ENCODE peak calls at places on chromosomes 16 and 17, in seven cellular contexts. One of them, this sample, is unnamed.

GRCh38 chr16:57507414-57508083 is 21.3 kb upstream of the DOK4 start:
- DNase-seq in GM10248: no peak
- DNase-seq in GM12865: no peak
- DNase-seq in Calu3: no peak
- DNase-seq in neural crest cell: no peak
- DNase-seq in testis: no peak
- DNase-seq in left ventricle myocardium inferior: no peak
- DNase-seq in this sample: no peak

GRCh38 chr16:9099131-9099625 is 7.7 kb downstream of the HAPSTR1 start:
- DNase-seq in Calu3: no peak
- DNase-seq in GM12865: peak; percentile 68
- DNase-seq in left ventricle myocardium inferior: no peak
- DNase-seq in testis: no peak
- DNase-seq in GM10248: peak; percentile 35
- DNase-seq in neural crest cell: no peak
- DNase-seq in this sample: no peak

GRCh38 chr16:74607967-74608356 is 1.0 kb upstream of the GLG1 start:
- DNase-seq in neural crest cell: peak; percentile 3
- DNase-seq in GM12865: no peak
- DNase-seq in GM10248: no peak
- DNase-seq in testis: no peak
- DNase-seq in left ventricle myocardium inferior: no peak
- DNase-seq in Calu3: no peak
- DNase-seq in this sample: no peak

GRCh38 chr17:18356624-18357023 is 6.7 kb downstream of the SHMT1 start:
- DNase-seq in GM12865: no peak
- DNase-seq in neural crest cell: no peak
- DNase-seq in GM10248: no peak
- DNase-seq in testis: peak; percentile 23
- DNase-seq in left ventricle myocardium inferior: peak; percentile 21
- DNase-seq in Calu3: no peak
- DNase-seq in this sample: no peak

GRCh38 chr17:78784397-78784751 is 2.3 kb upstream of the CYTH1 start:
- DNase-seq in GM12865: no peak
- DNase-seq in Calu3: no peak
- DNase-seq in left ventricle myocardium inferior: no peak
- DNase-seq in GM10248: no peak
- DNase-seq in neural crest cell: no peak
- DNase-seq in testis: no peak
- DNase-seq in this sample: no peak

GRCh38 chr17:17127730-17128291 is 78.3 kb downstream of the PLD6 start:
- DNase-seq in left ventricle myocardium inferior: peak; percentile 8
- DNase-seq in testis: no peak
- DNase-seq in GM10248: no peak
- DNase-seq in GM12865: no peak
- DNase-seq in neural crest cell: no peak
- DNase-seq in Calu3: no peak
- DNase-seq in this sample: no peak

GRCh38 chr17:74565116-74565515 is 2.2 kb downstream of the CD300H start:
- DNase-seq in left ventricle myocardium inferior: no peak
- DNase-seq in Calu3: no peak
- DNase-seq in GM10248: no peak
- DNase-seq in neural crest cell: no peak
- DNase-seq in testis: no peak
- DNase-seq in GM12865: no peak
- DNase-seq in this sample: no peak

GRCh38 chr17:41814195-41814594 is 1.4 kb downstream of the FKBP10 start:
- DNase-seq in testis: no peak
- DNase-seq in GM12865: no peak
- DNase-seq in left ventricle myocardium inferior: no peak
- DNase-seq in neural crest cell: no peak
- DNase-seq in GM10248: no peak
- DNase-seq in Calu3: no peak
- DNase-seq in this sample: no peak

GRCh38 chr16:68490358-68490757 is 42.0 kb upstream of the SMPD3 start:
- DNase-seq in testis: no peak
- DNase-seq in Calu3: no peak
- DNase-seq in left ventricle myocardium inferior: no peak
- DNase-seq in neural crest cell: no peak
- DNase-seq in GM12865: no peak
- DNase-seq in GM10248: no peak
- DNase-seq in this sample: no peak

GRCh38 chr17:153851-154250 is 16.5 kb downstream of the SCGB1C2 start:
- DNase-seq in testis: no peak
- DNase-seq in GM10248: no peak
- DNase-seq in GM12865: no peak
- DNase-seq in neural crest cell: no peak
- DNase-seq in left ventricle myocardium inferior: no peak
- DNase-seq in Calu3: no peak
- DNase-seq in this sample: no peak

GRCh38 chr16:14658063-14658462 is 25.3 kb downstream of the BFAR start:
- DNase-seq in GM10248: peak; percentile 48
- DNase-seq in testis: no peak
- DNase-seq in Calu3: no peak
- DNase-seq in neural crest cell: no peak
- DNase-seq in GM12865: peak; percentile 69
- DNase-seq in left ventricle myocardium inferior: no peak
- DNase-seq in this sample: no peak

GRCh38 chr17:66647391-66647983 is 187.4 kb upstream of the CACNG5 start:
- DNase-seq in GM12865: no peak
- DNase-seq in GM10248: no peak
- DNase-seq in left ventricle myocardium inferior: no peak
- DNase-seq in neural crest cell: no peak
- DNase-seq in Calu3: no peak
- DNase-seq in testis: no peak
- DNase-seq in this sample: no peak

GRCh38 chr17:65434878-65435277 is 126.6 kb downstream of the AXIN2 start:
- DNase-seq in left ventricle myocardium inferior: no peak
- DNase-seq in Calu3: no peak
- DNase-seq in neural crest cell: no peak
- DNase-seq in testis: no peak
- DNase-seq in GM12865: no peak
- DNase-seq in GM10248: no peak
- DNase-seq in this sample: no peak

GRCh38 chr16:87657621-87658192 is 55.4 kb downstream of the JPH3 start:
- DNase-seq in neural crest cell: no peak
- DNase-seq in testis: peak; percentile 49
- DNase-seq in GM10248: no peak
- DNase-seq in GM12865: peak; percentile 42
- DNase-seq in left ventricle myocardium inferior: no peak
- DNase-seq in Calu3: peak; percentile 38
- DNase-seq in this sample: no peak

GRCh38 chr16:53948734-53949430 is 244.9 kb downstream of the FTO start:
- DNase-seq in GM12865: no peak
- DNase-seq in Calu3: no peak
- DNase-seq in neural crest cell: no peak
- DNase-seq in GM10248: no peak
- DNase-seq in left ventricle myocardium inferior: no peak
- DNase-seq in testis: no peak
- DNase-seq in this sample: no peak

GRCh38 chr17:12613566-12613965 is 52.1 kb upstream of the MYOCD start:
- DNase-seq in neural crest cell: no peak
- DNase-seq in GM12865: no peak
- DNase-seq in GM10248: no peak
- DNase-seq in left ventricle myocardium inferior: no peak
- DNase-seq in Calu3: no peak
- DNase-seq in testis: no peak
- DNase-seq in this sample: no peak

GRCh38 chr17:79365836-79366831 is 244.7 kb downstream of the RBFOX3 start:
- DNase-seq in left ventricle myocardium inferior: no peak
- DNase-seq in GM10248: no peak
- DNase-seq in testis: no peak
- DNase-seq in neural crest cell: no peak
- DNase-seq in Calu3: no peak
- DNase-seq in GM12865: no peak
- DNase-seq in this sample: peak; percentile 82

GRCh38 chr17:43871947-43872690 is 25.1 kb downstream of the CD300LG start:
- DNase-seq in Calu3: peak; percentile 66
- DNase-seq in GM10248: no peak
- DNase-seq in left ventricle myocardium inferior: no peak
- DNase-seq in testis: no peak
- DNase-seq in GM12865: no peak
- DNase-seq in neural crest cell: no peak
- DNase-seq in this sample: no peak

GRCh38 chr16:49881890-49882289 is 26.0 kb upstream of the ZNF423 start:
- DNase-seq in left ventricle myocardium inferior: no peak
- DNase-seq in GM12865: no peak
- DNase-seq in neural crest cell: no peak
- DNase-seq in GM10248: no peak
- DNase-seq in testis: no peak
- DNase-seq in Calu3: no peak
- DNase-seq in this sample: no peak

GRCh38 chr17:77769215-77769614 is 189.3 kb upstream of the TNRC6C start:
- DNase-seq in Calu3: no peak
- DNase-seq in left ventricle myocardium inferior: no peak
- DNase-seq in testis: no peak
- DNase-seq in GM10248: no peak
- DNase-seq in GM12865: no peak
- DNase-seq in neural crest cell: no peak
- DNase-seq in this sample: no peak

GRCh38 chr16:56041556-56042140 is 149.6 kb upstream of the GNAO1 start:
- DNase-seq in testis: peak; percentile 52
- DNase-seq in Calu3: peak; percentile 53
- DNase-seq in GM10248: peak; percentile 33
- DNase-seq in neural crest cell: no peak
- DNase-seq in left ventricle myocardium inferior: no peak
- DNase-seq in GM12865: peak; percentile 29
- DNase-seq in this sample: peak; percentile 45
- TF ChIP-seq CTCF in testis: no peak
- TF ChIP-seq CTCF in Calu3: peak; percentile 32
- TF ChIP-seq CTCF in GM10248: peak; percentile 46
- TF ChIP-seq CTCF in neural crest cell: peak; percentile 61
- TF ChIP-seq CTCF in left ventricle myocardium inferior: peak; percentile 68
- TF ChIP-seq CTCF in GM12865: peak; percentile 49
- TF ChIP-seq CTCF in this sample: peak; percentile 41

GRCh38 chr17:35715416-35715815 is 16.0 kb upstream of the RASL10B start:
- DNase-seq in GM10248: no peak
- DNase-seq in testis: no peak
- DNase-seq in neural crest cell: no peak
- DNase-seq in left ventricle myocardium inferior: no peak
- DNase-seq in Calu3: no peak
- DNase-seq in GM12865: no peak
- DNase-seq in this sample: no peak

GRCh38 chr17:35709874-35710273 is 21.6 kb upstream of the RASL10B start:
- DNase-seq in neural crest cell: no peak
- DNase-seq in left ventricle myocardium inferior: no peak
- DNase-seq in GM10248: no peak
- DNase-seq in Calu3: no peak
- DNase-seq in GM12865: no peak
- DNase-seq in testis: no peak
- DNase-seq in this sample: no peak

GRCh38 chr17:35716173-35716572 is 15.3 kb upstream of the RASL10B start:
- DNase-seq in GM12865: no peak
- DNase-seq in testis: no peak
- DNase-seq in left ventricle myocardium inferior: no peak
- DNase-seq in GM10248: no peak
- DNase-seq in neural crest cell: no peak
- DNase-seq in Calu3: no peak
- DNase-seq in this sample: no peak

GRCh38 chr17:35714988-35715387 is 16.5 kb upstream of the RASL10B start:
- DNase-seq in Calu3: no peak
- DNase-seq in testis: no peak
- DNase-seq in GM12865: no peak
- DNase-seq in left ventricle myocardium inferior: no peak
- DNase-seq in GM10248: no peak
- DNase-seq in neural crest cell: no peak
- DNase-seq in this sample: no peak

DNA sequence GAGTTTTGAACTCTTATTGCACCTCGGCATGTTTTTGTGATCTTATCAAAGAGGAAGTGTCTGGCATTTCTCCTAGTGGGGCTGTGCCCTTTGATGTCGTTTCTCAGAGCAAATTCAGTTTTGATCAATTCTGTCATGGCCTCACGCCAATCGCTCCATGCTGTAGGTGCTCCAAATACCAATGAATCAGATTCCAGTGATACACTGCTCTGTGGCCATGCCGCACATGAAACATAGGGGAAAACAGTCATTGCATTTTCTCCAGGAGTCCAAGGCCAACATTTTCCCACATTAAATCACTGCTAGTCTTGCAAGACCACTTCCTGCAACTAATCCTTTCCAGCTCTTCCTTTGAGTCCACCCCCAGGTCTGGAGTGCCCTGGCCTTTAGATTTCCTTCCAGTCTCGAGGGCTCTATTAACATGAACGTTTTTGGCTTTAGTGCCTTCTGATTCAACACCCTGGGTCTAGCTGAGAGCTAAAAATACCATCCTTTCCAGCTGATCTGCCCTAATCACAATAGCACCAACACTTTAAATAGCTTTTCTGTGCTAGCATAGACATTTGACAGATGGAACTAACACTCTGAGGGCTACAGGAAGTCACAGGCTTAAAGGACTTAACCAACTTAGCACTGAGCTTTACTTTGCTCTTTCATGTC is 18.2 kb upstream of the RASL10B start:
- DNase-seq in testis: no peak
- DNase-seq in GM10248: no peak
- DNase-seq in neural crest cell: no peak
- DNase-seq in Calu3: no peak
- DNase-seq in GM12865: no peak
- DNase-seq in left ventricle myocardium inferior: no peak
- DNase-seq in this sample: no peak
- TF ChIP-seq CTCF in testis: no peak
- TF ChIP-seq CTCF in GM10248: no peak
- TF ChIP-seq CTCF in neural crest cell: no peak
- TF ChIP-seq CTCF in Calu3: no peak
- TF ChIP-seq CTCF in GM12865: no peak
- TF ChIP-seq CTCF in left ventricle myocardium inferior: no peak
- TF ChIP-seq CTCF in this sample: no peak

DNA sequence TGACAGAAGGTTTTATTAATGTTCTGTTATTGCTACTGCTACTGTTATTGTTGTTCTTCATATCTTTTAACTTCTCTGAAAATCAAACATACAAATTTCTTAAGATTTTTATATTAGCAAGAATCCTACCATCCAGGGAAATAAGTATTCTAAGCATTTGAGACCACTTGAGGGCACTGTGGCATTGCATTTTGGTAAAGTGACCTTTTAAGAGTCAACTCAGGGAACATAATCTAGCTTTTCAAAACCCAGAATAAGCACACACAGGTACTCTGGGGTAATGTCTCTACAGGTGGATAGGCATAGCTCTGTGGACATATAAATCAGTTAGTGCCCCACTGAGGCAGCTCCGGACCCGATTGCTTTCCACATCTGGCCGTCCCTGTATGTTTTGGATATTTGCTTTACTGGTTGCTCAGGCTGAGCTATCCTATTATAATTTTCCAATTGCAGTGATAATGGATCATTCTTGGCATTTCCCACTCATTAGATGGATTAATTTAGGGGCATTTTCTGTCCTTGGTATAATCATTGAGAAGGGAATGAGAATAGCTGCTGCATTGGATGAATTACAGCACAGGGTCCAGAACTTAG is 1425.1 kb upstream of the CDH8 start:
- DNase-seq in neural crest cell: peak; percentile 30
- DNase-seq in testis: peak; percentile 69
- DNase-seq in Calu3: no peak
- DNase-seq in GM12865: no peak
- DNase-seq in GM10248: no peak
- DNase-seq in left ventricle myocardium inferior: no peak
- DNase-seq in this sample: peak; percentile 31
- TF ChIP-seq CTCF in neural crest cell: peak; percentile 77
- TF ChIP-seq CTCF in testis: peak; percentile 28
- TF ChIP-seq CTCF in Calu3: no peak
- TF ChIP-seq CTCF in GM12865: no peak
- TF ChIP-seq CTCF in GM10248: peak; percentile 10
- TF ChIP-seq CTCF in left ventricle myocardium inferior: peak; percentile 57
- TF ChIP-seq CTCF in this sample: peak; percentile 36

GRCh38 chr16:77406680-77407079 is 28.2 kb downstream of the ADAMTS18 start:
- DNase-seq in testis: no peak
- DNase-seq in left ventricle myocardium inferior: no peak
- DNase-seq in GM10248: no peak
- DNase-seq in Calu3: no peak
- DNase-seq in neural crest cell: no peak
- DNase-seq in GM12865: no peak
- DNase-seq in this sample: no peak
- TF ChIP-seq CTCF in testis: no peak
- TF ChIP-seq CTCF in left ventricle myocardium inferior: no peak
- TF ChIP-seq CTCF in GM10248: no peak
- TF ChIP-seq CTCF in Calu3: no peak
- TF ChIP-seq CTCF in neural crest cell: peak; percentile 31
- TF ChIP-seq CTCF in GM12865: no peak
- TF ChIP-seq CTCF in this sample: peak; percentile 16